ENCODE peak calls at places on chromosome 1, in six cellular contexts. B is SK-N-SH, K is GM12878, C is H1, R is HepG2, X is K562. Z is an unnamed sample.

GRCh38 chr1:46302091-46303037 is 1.1 kb downstream of the LRRC41 start:
- DNase-seq in B (peak), K (no peak), C (peak), R (peak), X (peak), Z (no peak)

GRCh38 chr1:3611170-3612019 is at the start of gene MEGF6:
- DNase-seq in B (peak), K (no peak), C (peak), R (peak), X (peak), Z (no peak)

GRCh38 chr1:153513023-153513422 is 22.8 kb downstream of the S100A6 start:
- DNase-seq in B (no peak), K (no peak), C (no peak), R (no peak), X (no peak), Z (no peak)

GRCh38 chr1:211329764-211330201 is 3.1 kb downstream of the TRAF5 start:
- DNase-seq in B (no peak), K (no peak), C (peak), R (no peak), X (no peak), Z (no peak)

GRCh38 chr1:109792056-109792831 is 28.5 kb upstream of the EPS8L3 start:
- DNase-seq in B (peak), K (no peak), C (peak), R (peak), X (peak), Z (no peak)

GRCh38 chr1:49050041-49050440 is 273.4 kb upstream of the BEND5 start:
- DNase-seq in B (no peak), K (no peak), C (no peak), R (no peak), X (no peak), Z (no peak)

GRCh38 chr1:63276625-63277024 is 45.7 kb upstream of the FOXD3 start:
- DNase-seq in B (no peak), K (no peak), C (no peak), R (no peak), X (no peak), Z (no peak)

GRCh38 chr1:33886452-33886851 is 22.6 kb downstream of the HMGB4 start:
- DNase-seq in B (no peak), K (no peak), C (peak), R (no peak), X (no peak), Z (no peak)

GRCh38 chr1:203328714-203329122 is 22.2 kb downstream of the FMOD start:
- DNase-seq in B (peak), K (no peak), C (no peak), R (peak), X (peak), Z (no peak)

GRCh38 chr1:46532095-46532494 is 19.4 kb downstream of the KNCN start:
- DNase-seq in B (no peak), K (no peak), C (no peak), R (no peak), X (no peak), Z (no peak)

GRCh38 chr1:94783342-94784264 is 36.6 kb upstream of the SLC44A3 start:
- DNase-seq in B (no peak), K (no peak), C (no peak), R (no peak), X (no peak), Z (no peak)

GRCh38 chr1:240597153-240597745 is 14.7 kb downstream of the GREM2 start:
- DNase-seq in B (no peak), K (no peak), C (no peak), R (no peak), X (no peak), Z (no peak)

GRCh38 chr1:202613571-202613970 is 96.7 kb downstream of the SYT2 start:
- DNase-seq in B (no peak), K (no peak), C (no peak), R (no peak), X (no peak), Z (no peak)

GRCh38 chr1:15328785-15329480 is 80.8 kb upstream of the EFHD2 start:
- DNase-seq in B (peak), K (no peak), C (no peak), R (no peak), X (peak), Z (no peak)

GRCh38 chr1:69700770-69701169 is 133.0 kb downstream of the LRRC7 start:
- DNase-seq in B (no peak), K (no peak), C (peak), R (peak), X (no peak), Z (no peak)

GRCh38 chr1:52288286-52288685 is 77.7 kb downstream of the CC2D1B start:
- DNase-seq in B (no peak), K (no peak), C (no peak), R (no peak), X (no peak), Z (no peak)

GRCh38 chr1:19003371-19004290 is 47.2 kb upstream of the IFFO2 start:
- DNase-seq in B (no peak), K (no peak), C (peak), R (no peak), X (peak), Z (no peak)

GRCh38 chr1:53376041-53376461 is 48.2 kb upstream of the LRP8 start:
- DNase-seq in B (peak), K (no peak), C (peak), R (no peak), X (no peak), Z (no peak)

GRCh38 chr1:10495942-10496341 is 21.2 kb downstream of the PEX14 start:
- DNase-seq in B (no peak), K (no peak), C (no peak), R (no peak), X (no peak), Z (no peak)

GRCh38 chr1:152141971-152142584 is 16.9 kb downstream of the RPTN start:
- DNase-seq in B (peak), K (no peak), C (peak), R (peak), X (peak), Z (peak)

GRCh38 chr1:214146523-214146922 is 134.4 kb upstream of the SMYD2 start:
- DNase-seq in B (no peak), K (no peak), C (no peak), R (peak), X (no peak), Z (no peak)

GRCh38 chr1:40897499-40897898 is 35.3 kb upstream of the CITED4 start:
- DNase-seq in B (no peak), K (no peak), C (no peak), R (no peak), X (no peak), Z (no peak)

GRCh38 chr1:41844255-41844654 is 74.5 kb downstream of the HIVEP3 start:
- DNase-seq in B (no peak), K (no peak), C (no peak), R (no peak), X (no peak), Z (no peak)

GRCh38 chr1:155607708-155608107 is 2.3 kb upstream of the MSTO1 start:
- DNase-seq in B (no peak), K (no peak), C (no peak), R (no peak), X (no peak), Z (peak)

GRCh38 chr1:227759345-227760300 is 24.4 kb downstream of the SNAP47 start:
- DNase-seq in B (no peak), K (no peak), C (no peak), R (no peak), X (no peak), Z (no peak)

GRCh38 chr1:22411589-22411988 is 40.1 kb upstream of the ZBTB40 start:
- DNase-seq in B (no peak), K (no peak), C (no peak), R (no peak), X (no peak), Z (no peak)

GRCh38 chr1:240424740-240425464 is 187.1 kb downstream of the GREM2 start:
- DNase-seq in B (no peak), K (no peak), C (no peak), R (no peak), X (no peak), Z (no peak)

GRCh38 chr1:64147759-64148158 is 55.7 kb upstream of the UBE2U start:
- DNase-seq in B (no peak), K (no peak), C (no peak), R (no peak), X (no peak), Z (no peak)

GRCh38 chr1:64245495-64245894 is 42.1 kb downstream of the UBE2U start:
- DNase-seq in B (no peak), K (no peak), C (no peak), R (no peak), X (no peak), Z (peak)

GRCh38 chr1:202237052-202237451 is 43.5 kb downstream of the LGR6 start:
- DNase-seq in B (peak), K (no peak), C (peak), R (peak), X (peak), Z (peak)

GRCh38 chr1:39692152-39693064 is 1.2 kb upstream of the HPCAL4 start:
- DNase-seq in B (peak), K (no peak), C (peak), R (no peak), X (peak), Z (no peak)

GRCh38 chr1:22710688-22711024 is at the start of gene EPHB2:
- DNase-seq in B (peak), K (no peak), C (peak), R (no peak), X (peak), Z (no peak)

GRCh38 chr1:246067432-246068021 is 439.6 kb downstream of the SMYD3 start:
- DNase-seq in B (no peak), K (no peak), C (no peak), R (no peak), X (no peak), Z (no peak)

GRCh38 chr1:200958597-200958996 is 63.9 kb downstream of the INAVA start:
- DNase-seq in B (no peak), K (no peak), C (no peak), R (no peak), X (no peak), Z (no peak)

GRCh38 chr1:228338521-228339051 is 68.0 kb downstream of the TRIM11 start:
- DNase-seq in B (no peak), K (no peak), C (peak), R (no peak), X (no peak), Z (no peak)

GRCh38 chr1:35030338-35031102 is 1.2 kb downstream of the ZMYM6 start:
- DNase-seq in B (no peak), K (no peak), C (no peak), R (no peak), X (no peak), Z (no peak)

GRCh38 chr1:159141584-159142518 is 29.6 kb upstream of the CADM3 start:
- DNase-seq in B (peak), K (no peak), C (peak), R (no peak), X (peak), Z (no peak)

GRCh38 chr1:112445591-112445990 is 49.6 kb downstream of the CTTNBP2NL start:
- DNase-seq in B (no peak), K (no peak), C (no peak), R (no peak), X (no peak), Z (no peak)

GRCh38 chr1:53733447-53733931 is 5.5 kb downstream of the GLIS1 start:
- DNase-seq in B (no peak), K (no peak), C (no peak), R (no peak), X (no peak), Z (no peak)

GRCh38 chr1:31815752-31816484 is at the start of gene SPOCD1:
- DNase-seq in B (peak), K (peak), C (peak), R (peak), X (peak), Z (peak)
- H3K27ac ChIP-seq in B (no peak), K (no peak), C (no peak), R (no peak), X (peak), Z (no peak)

DNA sequence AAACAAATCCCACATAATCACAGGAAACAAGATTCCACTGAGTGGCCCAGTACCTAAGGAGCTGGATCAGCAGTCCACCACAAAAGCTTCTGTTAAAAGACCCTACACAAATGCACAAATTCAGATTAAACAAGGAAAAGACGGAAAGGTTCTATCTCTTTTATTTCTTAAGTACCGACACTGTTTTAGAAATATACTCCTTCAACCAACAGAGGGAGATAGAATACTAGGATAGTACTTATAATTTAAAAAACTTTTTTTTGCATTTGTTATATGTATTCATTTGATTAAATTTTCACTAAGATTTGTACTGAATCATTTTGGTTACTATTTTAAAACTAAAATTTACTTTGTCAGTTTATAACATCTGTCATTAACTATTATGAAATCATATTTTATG is 12.5 kb downstream of the CDC7 start:
- DNase-seq in B (no peak), K (no peak), C (no peak), R (no peak), X (no peak), Z (no peak)
- TF ChIP-seq CTCF in B (peak), K (no peak), C (no peak), R (no peak), X (no peak), Z (no peak)

GRCh38 chr1:30226648-30227047 is 496.7 kb downstream of the MATN1 start:
- DNase-seq in B (no peak), K (no peak), C (no peak), R (no peak), X (no peak), Z (no peak)

GRCh38 chr1:30234091-30234490 is 489.3 kb downstream of the MATN1 start:
- DNase-seq in B (no peak), K (no peak), C (no peak), R (no peak), X (no peak), Z (no peak)

GRCh38 chr1:30229960-30230359 is 493.4 kb downstream of the MATN1 start:
- DNase-seq in B (no peak), K (no peak), C (no peak), R (no peak), X (no peak), Z (no peak)

GRCh38 chr1:30229557-30229956 is 493.8 kb downstream of the MATN1 start:
- DNase-seq in B (no peak), K (no peak), C (no peak), R (peak), X (no peak), Z (no peak)

GRCh38 chr1:30232288-30232899 is 491.0 kb downstream of the MATN1 start:
- DNase-seq in B (no peak), K (no peak), C (peak), R (peak), X (peak), Z (no peak)
- TF ChIP-seq GABPA in B (no peak), K (no peak), C (no peak), R (no peak), X (no peak), Z (no peak)

GRCh38 chr1:43831866-43832654 is 101.5 kb upstream of the ARTN start:
- DNase-seq in B (no peak), K (peak), C (no peak), R (no peak), X (no peak), Z (no peak)

GRCh38 chr1:43835141-43836021 is 98.2 kb upstream of the ARTN start:
- DNase-seq in B (peak), K (no peak), C (no peak), R (no peak), X (peak), Z (peak)

GRCh38 chr1:43836267-43836951 is 97.2 kb upstream of the ARTN start:
- DNase-seq in B (peak), K (peak), C (no peak), R (peak), X (peak), Z (peak)

GRCh38 chr1:43833013-43833412 is 100.6 kb upstream of the ARTN start:
- DNase-seq in B (no peak), K (no peak), C (no peak), R (no peak), X (no peak), Z (peak)

DNA sequence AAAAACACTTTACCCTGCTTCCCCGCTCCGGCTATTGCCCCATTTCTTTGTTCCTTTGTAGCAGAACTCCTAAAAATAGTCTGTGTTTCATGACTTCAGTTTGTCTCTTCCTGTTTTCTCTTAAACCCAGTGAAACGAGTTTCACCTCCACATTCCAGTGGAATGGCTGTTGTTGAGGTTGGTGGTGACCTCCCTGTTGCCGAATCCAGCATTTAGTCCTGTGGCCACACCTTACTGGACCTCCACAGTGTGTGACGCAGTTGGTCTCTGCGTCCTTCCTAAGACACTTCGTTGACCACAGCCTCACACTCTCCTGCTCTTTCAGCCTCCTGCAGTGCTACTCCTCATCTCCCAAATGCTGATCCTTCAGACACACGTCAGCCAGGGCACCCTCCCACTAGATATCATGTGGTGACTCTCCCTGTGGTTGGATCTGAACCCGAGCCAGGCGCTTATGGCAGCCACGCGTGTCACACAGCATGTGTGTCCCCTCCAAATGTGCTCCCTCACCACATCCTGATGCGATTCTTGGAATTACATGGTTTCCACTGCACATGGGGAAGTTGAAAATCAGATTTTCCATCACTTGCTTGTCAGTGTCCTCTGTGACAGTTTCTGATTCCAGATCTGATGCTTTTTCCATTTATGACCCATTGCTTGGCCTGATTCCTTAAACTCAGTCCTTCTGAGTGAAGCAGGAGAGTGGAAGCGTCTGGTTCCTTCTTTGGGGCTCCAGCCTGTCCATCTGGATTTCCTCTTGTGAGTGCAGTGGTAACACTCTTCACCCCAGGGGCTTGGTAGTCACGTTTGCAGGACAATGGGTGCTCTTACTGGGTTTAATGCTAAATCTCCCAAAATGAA is 99.1 kb upstream of the ARTN start:
- DNase-seq in B (no peak), K (no peak), C (no peak), R (no peak), X (peak), Z (peak)
- H3K27ac ChIP-seq in B (peak), K (peak), C (no peak), R (no peak), X (peak), Z (peak)

GRCh38 chr1:24421502-24421901 is 5.9 kb downstream of the NIPAL3 start:
- DNase-seq in B (no peak), K (no peak), C (no peak), R (peak), X (peak), Z (no peak)
- TF ChIP-seq CTCF in B (peak), K (no peak), C (no peak), R (no peak), X (peak), Z (no peak)

GRCh38 chr1:6443339-6444115 is 19.0 kb downstream of the ESPN start:
- DNase-seq in B (no peak), K (no peak), C (no peak), R (no peak), X (no peak), Z (no peak)
- TF ChIP-seq GABPA in B (no peak), K (no peak), C (no peak), R (no peak), X (no peak), Z (no peak)

Z was measured in HL-60.